ENCODE peak calls at places on chromosomes 13 and 19, in eight cellular contexts. T is small intestine, R is PC-3, F is GM23248, G is upper lobe of right lung, Y is PC-9, I is hepatocyte, O is left lung. K is an unnamed sample. For H3K27me3, the result is how much of the 10 kb centered on the place peaks cover.

GRCh38 chr13:47594833-47595232 is 406.2 kb downstream of the SUCLA2 start:
- DNase-seq in G (no peak), T (no peak), Y (no peak), F (peak), I (no peak), O (no peak), R (peak), K (no peak)

GRCh38 chr19:19643158-19644053 is at the start of gene GMIP:
- DNase-seq in O (peak), I (peak), G (peak), T (peak), R (peak), F (peak), Y (peak), K (peak)

GRCh38 chr13:50400035-50400726 is 384.9 kb downstream of the KCNRG start:
- DNase-seq in I (no peak), Y (no peak), R (no peak), F (no peak), G (no peak), T (no peak), O (no peak), K (peak)

GRCh38 chr13:43240278-43240677 is 216.9 kb downstream of the DNAJC15 start:
- DNase-seq in T (no peak), Y (no peak), O (no peak), R (no peak), F (no peak), G (no peak), I (no peak), K (no peak)

GRCh38 chr19:31297991-31298390 is 51.2 kb downstream of the TSHZ3 start:
- DNase-seq in R (no peak), F (no peak), I (no peak), O (no peak), T (no peak), Y (no peak), G (peak), K (no peak)

GRCh38 chr19:52638601-52639000 is 446 bp upstream of the ZNF83 start:
- DNase-seq in F (peak), Y (no peak), G (no peak), T (no peak), O (peak), R (no peak), I (peak), K (peak)

GRCh38 chr19:49690656-49691242 is at the start of gene CPT1C:
- DNase-seq in Y (no peak), G (peak), F (peak), O (no peak), I (peak), R (peak), T (peak), K (peak)

GRCh38 chr13:42924290-42924803 is 67.7 kb downstream of the EPSTI1 start:
- DNase-seq in O (no peak), R (no peak), I (no peak), G (no peak), F (no peak), Y (no peak), T (no peak), K (no peak)

GRCh38 chr19:35775298-35776101 is at the start of gene ARHGAP33:
- DNase-seq in G (peak), F (peak), T (peak), I (peak), R (peak), O (peak), Y (peak), K (peak)

GRCh38 chr19:28869459-28869858 is 343.5 kb downstream of the UQCRFS1 start:
- DNase-seq in I (no peak), G (no peak), T (no peak), F (no peak), Y (no peak), O (no peak), R (no peak), K (no peak)

GRCh38 chr13:37645181-37645580 is 46.6 kb upstream of the POSTN start:
- DNase-seq in T (no peak), R (no peak), G (no peak), I (no peak), F (no peak), Y (no peak), O (no peak), K (no peak)

GRCh38 chr13:108083056-108083455 is 132.3 kb downstream of the LIG4 start:
- DNase-seq in T (no peak), F (no peak), Y (no peak), G (no peak), R (peak), I (no peak), O (no peak), K (no peak)

GRCh38 chr13:113486698-113487097 is 3.8 kb downstream of the DCUN1D2 start:
- DNase-seq in F (no peak), G (no peak), I (no peak), T (no peak), O (no peak), Y (no peak), R (no peak), K (no peak)

GRCh38 chr13:20182231-20182846 is 10.4 kb downstream of the GJB2 start:
- DNase-seq in F (peak), Y (peak), G (no peak), R (peak), T (peak), O (no peak), I (peak), K (no peak)

GRCh38 chr19:40567040-40567749 is 9.5 kb upstream of the SHKBP1 start:
- DNase-seq in T (no peak), O (peak), G (no peak), Y (no peak), R (no peak), F (peak), I (no peak), K (no peak)

GRCh38 chr13:90070362-90070761 is 1277.1 kb upstream of the MIR17HG start:
- DNase-seq in T (no peak), O (no peak), I (no peak), G (no peak), R (no peak), Y (no peak), F (peak), K (no peak)

GRCh38 chr13:102369303-102369702 is 32.5 kb downstream of the FGF14 start:
- DNase-seq in G (no peak), T (no peak), F (no peak), I (no peak), Y (no peak), R (peak), O (no peak), K (no peak)

GRCh38 chr13:38630780-38631179 is 56.1 kb upstream of the FREM2 start:
- DNase-seq in Y (no peak), T (no peak), G (no peak), I (no peak), O (no peak), F (peak), R (no peak), K (no peak)

GRCh38 chr13:26300140-26300539 is 46.2 kb downstream of the CDK8 start:
- DNase-seq in T (no peak), Y (no peak), O (no peak), I (no peak), F (peak), R (peak), G (no peak), K (no peak)

GRCh38 chr19:47157455-47158321 is 27.1 kb downstream of the SAE1 start:
- DNase-seq in G (no peak), T (peak), O (no peak), Y (peak), I (peak), F (peak), R (peak), K (peak)

GRCh38 chr19:32691952-32692726 is 518 bp downstream of the NUDT19 start:
- DNase-seq in Y (peak), R (peak), T (peak), G (peak), I (peak), F (peak), O (peak), K (peak)

GRCh38 chr19:2578391-2578826 is 102.5 kb downstream of the GADD45B start:
- DNase-seq in R (peak), Y (peak), F (peak), O (no peak), T (peak), I (peak), G (peak), K (peak)

GRCh38 chr19:28313633-28314032 is 899.3 kb downstream of the UQCRFS1 start:
- DNase-seq in O (no peak), I (no peak), G (no peak), T (no peak), R (peak), Y (no peak), F (peak), K (peak)

GRCh38 chr13:113920606-113921306 is 53.1 kb downstream of the C13orf46 start:
- DNase-seq in R (no peak), F (no peak), I (no peak), Y (no peak), O (no peak), G (no peak), T (no peak), K (no peak)

GRCh38 chr13:41494202-41494601 is 36.9 kb downstream of the RGCC start:
- DNase-seq in G (no peak), T (no peak), R (no peak), I (no peak), O (no peak), F (no peak), Y (no peak), K (peak)

GRCh38 chr13:50594276-50594970 is 249.1 kb downstream of the DLEU7 start:
- DNase-seq in I (no peak), O (no peak), F (no peak), G (no peak), T (peak), R (no peak), Y (no peak), K (no peak)

GRCh38 chr13:92251815-92252214 is 853.4 kb downstream of the GPC5 start:
- DNase-seq in I (no peak), R (no peak), Y (no peak), O (no peak), G (no peak), F (no peak), T (no peak), K (no peak)

GRCh38 chr13:66323695-66324094 is 906.4 kb downstream of the PCDH9 start:
- DNase-seq in Y (no peak), F (no peak), I (no peak), T (no peak), R (no peak), G (no peak), O (no peak), K (no peak)

GRCh38 chr13:48078251-48078656 is 16.6 kb downstream of the MED4 start:
- DNase-seq in Y (no peak), I (no peak), O (no peak), R (peak), T (peak), F (peak), G (no peak), K (no peak)

GRCh38 chr13:33543631-33544030 is 258.1 kb upstream of the STARD13 start:
- DNase-seq in G (no peak), R (peak), I (peak), O (no peak), F (peak), Y (no peak), T (peak), K (no peak)

GRCh38 chr19:15449620-15450527 is at the start of gene WIZ:
- DNase-seq in T (peak), F (peak), Y (peak), G (peak), O (peak), I (peak), R (peak), K (peak)

GRCh38 chr19:18915639-18916038 is 3.5 kb downstream of the COPE start:
- DNase-seq in Y (peak), I (no peak), O (no peak), T (peak), F (peak), R (peak), G (no peak), K (no peak)

GRCh38 chr19:10718205-10719196 is 622 bp downstream of the DNM2 start:
- DNase-seq in G (peak), T (peak), Y (peak), R (peak), I (peak), O (peak), F (peak), K (peak)

GRCh38 chr13:43935878-43936277 is 56.2 kb downstream of the LACC1 start:
- DNase-seq in F (peak), T (no peak), G (no peak), Y (no peak), R (no peak), O (no peak), I (no peak), K (no peak)

GRCh38 chr13:43878897-43879322 is 630 bp downstream of the CCDC122 start:
- DNase-seq in Y (peak), T (peak), G (peak), O (peak), R (peak), I (peak), F (peak), K (peak)

GRCh38 chr19:10744848-10745293 is 27.0 kb downstream of the DNM2 start:
- DNase-seq in R (no peak), T (peak), G (no peak), Y (no peak), F (no peak), I (no peak), O (no peak), K (no peak)

DNA sequence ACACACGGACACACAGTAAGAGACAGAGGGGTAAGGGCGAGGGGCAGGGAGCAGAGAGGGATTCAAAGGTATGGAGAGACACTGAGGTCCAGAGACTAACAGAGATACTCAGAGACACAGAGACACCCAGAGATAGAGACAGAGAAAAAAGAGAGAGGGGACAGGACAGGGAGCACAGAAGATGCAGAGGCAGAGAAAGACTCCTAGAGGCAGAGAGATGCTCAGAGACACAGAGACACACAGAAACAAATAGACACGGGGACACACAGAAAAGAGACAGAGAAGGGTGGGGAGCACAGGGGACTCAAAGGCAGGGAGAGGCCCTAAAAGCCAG is 39.8 kb downstream of the DEDD2 start:
- DNase-seq in Y (no peak), F (no peak), G (no peak), O (no peak), T (no peak), I (no peak), R (no peak), K (no peak)
- H3K27me3 ChIP-seq in Y (under half), F (under half), G (half or more), O (half or more), T (under half), I (half or more), R (under half), K (half or more)

DNA sequence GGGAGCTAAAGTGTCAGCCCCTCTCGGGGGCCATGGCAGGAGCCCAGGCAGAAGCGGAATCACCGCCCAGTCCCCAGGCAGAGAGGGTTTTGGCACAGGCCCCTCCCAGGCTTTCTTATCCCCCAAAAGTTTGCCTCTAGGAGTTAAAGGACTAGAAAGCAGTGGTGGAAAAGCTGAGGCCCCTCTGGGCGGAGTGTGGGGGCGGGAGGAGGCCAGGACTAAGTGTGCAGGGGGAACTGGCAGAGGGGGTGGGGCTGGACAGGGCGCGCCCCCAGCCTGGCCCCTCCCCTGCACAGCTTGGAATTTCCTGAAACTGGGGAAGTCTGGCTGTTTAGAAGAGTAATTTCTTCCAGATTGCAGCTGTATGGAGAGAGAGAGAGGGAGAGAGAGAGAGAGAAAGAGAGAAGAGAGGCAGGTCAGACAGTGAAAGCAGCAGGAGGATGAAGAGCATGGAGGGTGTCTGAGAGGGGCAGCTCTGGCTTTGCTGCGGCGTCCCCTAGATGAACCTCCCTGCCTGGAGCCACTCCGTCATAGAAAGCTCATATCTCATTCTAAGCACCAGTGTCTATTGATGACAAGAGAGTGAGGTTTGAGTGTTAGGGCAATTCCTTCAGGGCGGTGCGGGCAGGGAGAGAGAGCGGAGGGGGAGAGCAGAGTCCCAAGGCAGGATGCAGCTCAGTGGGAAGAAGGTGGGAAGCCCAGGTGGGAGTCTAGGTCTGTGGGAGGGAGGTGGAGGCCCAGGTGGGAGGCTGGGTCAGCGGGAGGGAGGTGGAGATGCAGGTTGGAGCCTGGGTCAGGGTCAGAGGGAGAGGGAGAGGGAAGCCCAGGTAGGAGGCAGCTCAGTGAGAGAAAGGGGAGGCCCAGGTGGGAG is at the start of gene CDC42EP5:
- DNase-seq in G (no peak), Y (peak), F (peak), T (peak), R (no peak), O (no peak), I (peak), K (peak)
- H3K27me3 ChIP-seq in G (under half), Y (under half), F (under half), T (under half), R (under half), O (under half), I (under half), K (under half)

GRCh38 chr19:1495051-1495798 is 4.2 kb downstream of the REEP6 start:
- DNase-seq in G (no peak), F (no peak), T (no peak), R (no peak), Y (no peak), I (no peak), O (no peak), K (no peak)

GRCh38 chr19:1492474-1493006 is 1.6 kb downstream of the REEP6 start:
- DNase-seq in T (peak), O (no peak), G (no peak), I (peak), Y (no peak), R (peak), F (peak), K (no peak)

GRCh38 chr19:1495799-1496713 is 5.1 kb downstream of the REEP6 start:
- DNase-seq in O (peak), F (no peak), G (no peak), Y (no peak), T (no peak), R (no peak), I (no peak), K (no peak)

GRCh38 chr19:1491849-1492170 is 829 bp downstream of the REEP6 start:
- DNase-seq in F (no peak), R (peak), Y (no peak), O (no peak), T (peak), I (no peak), G (no peak), K (no peak)

DNA sequence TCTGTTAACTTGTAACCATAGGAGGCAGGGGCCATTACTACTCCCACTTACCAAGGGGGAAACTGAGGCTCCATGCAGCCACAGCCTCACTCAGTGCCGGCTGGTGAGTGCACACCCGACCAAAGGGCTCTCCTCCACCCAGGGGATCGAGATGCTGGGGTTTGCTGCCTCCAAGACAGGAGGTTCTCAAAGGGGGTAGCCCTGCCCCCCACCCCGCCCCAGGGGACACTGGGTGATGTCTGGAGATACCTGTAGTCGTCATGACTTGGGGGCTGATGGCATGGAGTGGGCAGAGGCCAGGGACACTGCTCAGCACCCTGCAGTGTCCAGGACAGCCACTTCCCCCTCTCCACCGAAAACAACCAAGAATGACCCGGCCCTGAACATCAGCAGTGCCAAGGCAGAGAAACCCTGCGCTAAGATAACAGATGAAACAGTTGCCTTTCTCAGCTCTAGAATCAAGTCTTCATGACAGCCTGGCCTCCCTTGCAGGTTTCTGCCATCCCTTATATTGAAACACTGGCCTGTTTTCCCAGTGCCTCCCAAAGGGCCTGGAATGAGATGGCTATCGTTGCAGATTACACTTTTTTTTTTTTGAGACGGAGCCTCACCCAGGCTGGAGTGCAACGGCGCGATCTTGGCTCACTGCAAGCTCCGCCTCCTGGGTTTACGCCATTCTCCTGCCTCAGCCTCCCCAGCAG is 3.3 kb downstream of the REEP6 start:
- DNase-seq in R (no peak), F (no peak), I (no peak), O (no peak), G (no peak), Y (no peak), T (peak), K (no peak)
- H3K27me3 ChIP-seq in R (under half), F (under half), I (under half), O (under half), G (under half), Y (under half), T (under half), K (under half)

GRCh38 chr13:28485551-28485950 is 9.4 kb downstream of the FLT1 start:
- DNase-seq in O (peak), G (no peak), F (no peak), R (no peak), I (no peak), T (no peak), Y (no peak), K (no peak)

GRCh38 chr13:28486144-28486543 is 8.8 kb downstream of the FLT1 start:
- DNase-seq in T (no peak), G (no peak), R (no peak), O (peak), I (no peak), F (no peak), Y (no peak), K (no peak)

GRCh38 chr13:28479005-28479404 is 15.9 kb downstream of the FLT1 start:
- DNase-seq in R (no peak), O (no peak), G (no peak), F (no peak), T (no peak), Y (no peak), I (no peak), K (no peak)

GRCh38 chr13:28485097-28485496 is 9.8 kb downstream of the FLT1 start:
- DNase-seq in Y (no peak), R (no peak), I (no peak), O (no peak), F (no peak), T (no peak), G (no peak), K (no peak)

DNA sequence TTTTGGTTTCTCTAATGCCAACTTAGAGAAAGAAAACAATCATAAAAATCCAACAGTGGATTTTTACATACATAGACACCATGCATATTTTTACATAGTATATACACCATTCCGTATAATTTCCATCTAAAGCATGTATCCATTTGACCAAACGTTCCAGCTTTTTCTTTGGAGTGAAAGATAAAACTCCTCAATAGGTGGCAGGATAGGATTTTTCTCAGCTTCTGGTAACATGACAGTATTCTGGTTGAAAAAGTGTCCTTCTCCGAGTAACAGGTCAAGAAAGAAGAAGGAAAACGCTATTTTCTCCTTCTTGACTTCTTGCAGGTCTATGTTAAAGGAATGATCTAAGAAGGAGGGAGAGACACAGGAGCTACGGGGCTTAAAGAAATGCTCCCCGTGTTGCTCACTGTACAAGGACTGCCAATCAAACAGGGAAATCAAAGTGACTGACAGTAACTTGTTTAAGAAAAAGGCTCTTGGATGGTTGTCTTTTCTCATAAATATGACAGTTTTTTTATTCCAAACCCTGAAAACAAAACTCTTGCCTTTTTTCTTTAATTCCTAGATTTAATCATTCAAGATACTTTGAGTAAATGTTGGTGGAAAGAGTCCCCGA is 11.5 kb downstream of the FLT1 start:
- DNase-seq in G (no peak), F (no peak), T (no peak), R (no peak), O (no peak), I (no peak), Y (no peak), K (no peak)
- H3K27me3 ChIP-seq in G (under half), F (under half), T (under half), R (half or more), O (under half), I (under half), Y (half or more), K (under half)